ENCODE peak calls at places on chromosome 13, in six cellular contexts. M is HCT116, I is GM12878, H is HepG2, U is K562, E is H1. T is an unnamed sample.

GRCh38 chr13:70171151-70171550 is 62.9 kb upstream of the KLHL1 start:
- DNase-seq in M (no peak), I (no peak), H (no peak), U (no peak), E (no peak), T (no peak)

GRCh38 chr13:51211910-51212309 is 10.3 kb upstream of the FAM124A start:
- DNase-seq in M (no peak), I (no peak), H (no peak), U (no peak), E (no peak), T (no peak)

GRCh38 chr13:84684804-84685203 is 802.5 kb upstream of the SLITRK1 start:
- DNase-seq in M (no peak), I (no peak), H (no peak), U (no peak), E (no peak), T (no peak)

GRCh38 chr13:44340508-44340907 is 33.1 kb upstream of the SERP2 start:
- DNase-seq in M (no peak), I (no peak), H (no peak), U (no peak), E (no peak), T (no peak)

GRCh38 chr13:46721054-46721453 is 75.9 kb downstream of the ESD start:
- DNase-seq in M (peak; percentile 15), I (no peak), H (peak; percentile 33), U (peak; percentile 11), E (no peak), T (no peak)

GRCh38 chr13:37127706-37128241 is 22.3 kb upstream of the CSNK1A1L start:
- DNase-seq in M (no peak), I (no peak), H (no peak), U (no peak), E (no peak), T (no peak)

GRCh38 chr13:30111810-30112209 is 195.5 kb downstream of the KATNAL1 start:
- DNase-seq in M (no peak), I (no peak), H (peak; percentile 20), U (peak; percentile 10), E (no peak), T (no peak)

GRCh38 chr13:34019870-34020269 is 201.9 kb downstream of the RFC3 start:
- DNase-seq in M (peak; percentile 85), I (no peak), H (peak; percentile 99), U (no peak), E (no peak), T (no peak)

GRCh38 chr13:64130600-64130999 is 2715.0 kb upstream of the PCDH20 start:
- DNase-seq in M (no peak), I (no peak), H (no peak), U (no peak), E (no peak), T (no peak)

GRCh38 chr13:80011448-80012212 is 329.3 kb downstream of the SPRY2 start:
- DNase-seq in M (no peak), I (no peak), H (no peak), U (no peak), E (no peak), T (no peak)

GRCh38 chr13:91845612-91846011 is 447.2 kb downstream of the GPC5 start:
- DNase-seq in M (no peak), I (no peak), H (no peak), U (no peak), E (no peak), T (no peak)

GRCh38 chr13:40351537-40352384 is 314.7 kb downstream of the FOXO1 start:
- DNase-seq in M (no peak), I (no peak), H (peak; percentile 62), U (no peak), E (no peak), T (no peak)

GRCh38 chr13:21034602-21035190 is 26.7 kb downstream of the LATS2 start:
- DNase-seq in M (no peak), I (no peak), H (no peak), U (no peak), E (no peak), T (no peak)

GRCh38 chr13:21501709-21502108 is 42.6 kb upstream of the ZDHHC20 start:
- DNase-seq in M (no peak), I (no peak), H (peak; percentile 10), U (no peak), E (no peak), T (no peak)

GRCh38 chr13:34863360-34864135 is 78.5 kb upstream of the NBEA start:
- DNase-seq in M (peak; percentile 68), I (no peak), H (peak; percentile 3), U (no peak), E (no peak), T (no peak)

GRCh38 chr13:113059891-113060290 is 45.7 kb upstream of the F7 start:
- DNase-seq in M (no peak), I (no peak), H (no peak), U (no peak), E (no peak), T (no peak)

GRCh38 chr13:77536358-77536757 is 852 bp downstream of the SCEL start:
- DNase-seq in M (no peak), I (no peak), H (no peak), U (no peak), E (no peak), T (no peak)

GRCh38 chr13:60617863-60618733 is 221.1 kb downstream of the TDRD3 start:
- DNase-seq in M (no peak), I (no peak), H (peak; percentile 32), U (no peak), E (peak; percentile 31), T (peak; percentile 27)

GRCh38 chr13:57946361-57946760 is 314.8 kb downstream of the PCDH17 start:
- DNase-seq in M (no peak), I (no peak), H (no peak), U (no peak), E (no peak), T (no peak)

DNA sequence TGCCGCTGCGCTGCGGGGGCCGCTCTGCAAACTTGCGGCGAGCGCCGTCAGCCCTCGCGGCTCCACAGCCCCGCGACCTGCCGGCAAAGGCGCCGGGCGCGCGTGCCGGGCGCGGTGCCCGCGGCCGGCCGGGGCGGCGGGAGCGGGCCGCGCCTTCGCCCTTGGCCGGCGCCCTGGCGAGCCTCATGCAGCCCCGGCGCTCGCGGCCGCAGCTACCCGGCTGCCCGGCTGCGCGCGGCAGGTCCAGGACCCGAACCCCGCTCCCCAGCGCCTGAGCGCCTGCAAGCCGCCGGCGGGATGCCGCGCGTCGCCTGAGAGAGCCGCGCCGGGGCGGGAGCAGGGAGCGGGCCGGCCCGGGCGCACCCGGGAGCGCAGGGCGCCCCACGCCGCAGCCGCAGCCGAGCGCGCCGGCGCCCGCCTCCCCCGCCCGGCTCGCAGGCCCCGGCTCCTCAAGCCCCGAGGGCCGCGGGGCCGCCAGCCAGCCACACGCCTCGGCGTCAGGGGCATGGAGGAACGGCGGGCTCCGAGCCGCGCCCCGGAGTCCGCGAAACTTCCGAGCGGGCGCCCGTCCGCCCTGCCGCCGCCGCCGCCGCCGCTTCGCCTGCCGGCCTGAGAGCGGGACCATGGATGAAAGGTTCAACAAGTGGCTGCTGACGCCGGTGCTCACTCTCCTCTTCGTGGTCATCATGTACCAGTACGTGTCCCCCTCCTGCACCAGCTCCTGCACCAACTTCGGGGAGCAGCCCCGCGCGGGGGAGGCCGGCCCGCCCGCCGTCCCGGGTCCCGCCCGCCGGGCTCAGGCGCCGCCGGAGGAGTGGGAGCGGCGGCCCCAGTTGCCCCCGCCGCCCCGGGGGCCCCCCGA is 564 bp downstream of the HS6ST3 start:
- DNase-seq in M (no peak), I (no peak), H (no peak), U (peak; percentile 8), E (no peak), T (no peak)
- TF ChIP-seq YY1 in M (no peak), I (no peak), H (no peak), U (no peak), E (no peak), T (no peak)

GRCh38 chr13:110105136-110105535 is 201.8 kb downstream of the COL4A1 start:
- DNase-seq in M (no peak), I (no peak), H (no peak), U (no peak), E (no peak), T (no peak)
- H3K9ac ChIP-seq in M (no peak overlapping the region), I (no peak overlapping the region), H (no peak overlapping the region), U (no peak overlapping the region), E (no peak overlapping the region), T (no peak overlapping the region)

DNA sequence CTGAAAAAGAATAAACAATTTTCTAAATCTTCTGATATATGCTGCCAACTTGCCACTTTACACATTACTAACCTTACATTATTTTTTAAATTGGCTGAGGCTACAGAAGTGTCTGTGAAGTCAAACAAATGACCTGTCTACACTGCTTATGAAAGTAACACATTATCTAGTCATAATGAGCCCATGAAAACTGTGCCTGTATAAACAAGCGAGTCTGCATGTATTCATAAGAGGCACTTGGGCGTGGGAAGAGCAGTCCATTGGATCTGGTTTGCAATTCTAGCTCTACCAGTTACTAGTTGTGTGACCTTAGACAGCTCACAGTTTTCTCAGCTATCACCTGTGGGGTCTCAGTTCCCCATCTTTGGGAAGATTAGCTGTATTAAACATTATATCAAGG is 3.1 kb downstream of the VPS36 start:
- DNase-seq in M (no peak), I (no peak), H (no peak), U (no peak), E (no peak), T (no peak)
- TF ChIP-seq ZNF274 in M (no peak), I (no peak), H (no peak), U (no peak), E (no peak), T (no peak)

GRCh38 chr13:32330438-32330837 is 15.1 kb downstream of the BRCA2 start:
- DNase-seq in M (no peak), I (no peak), H (no peak), U (no peak), E (no peak), T (no peak)
- TF ChIP-seq YY1 in M (no peak), I (no peak), H (no peak), U (no peak), E (no peak), T (no peak)

DNA sequence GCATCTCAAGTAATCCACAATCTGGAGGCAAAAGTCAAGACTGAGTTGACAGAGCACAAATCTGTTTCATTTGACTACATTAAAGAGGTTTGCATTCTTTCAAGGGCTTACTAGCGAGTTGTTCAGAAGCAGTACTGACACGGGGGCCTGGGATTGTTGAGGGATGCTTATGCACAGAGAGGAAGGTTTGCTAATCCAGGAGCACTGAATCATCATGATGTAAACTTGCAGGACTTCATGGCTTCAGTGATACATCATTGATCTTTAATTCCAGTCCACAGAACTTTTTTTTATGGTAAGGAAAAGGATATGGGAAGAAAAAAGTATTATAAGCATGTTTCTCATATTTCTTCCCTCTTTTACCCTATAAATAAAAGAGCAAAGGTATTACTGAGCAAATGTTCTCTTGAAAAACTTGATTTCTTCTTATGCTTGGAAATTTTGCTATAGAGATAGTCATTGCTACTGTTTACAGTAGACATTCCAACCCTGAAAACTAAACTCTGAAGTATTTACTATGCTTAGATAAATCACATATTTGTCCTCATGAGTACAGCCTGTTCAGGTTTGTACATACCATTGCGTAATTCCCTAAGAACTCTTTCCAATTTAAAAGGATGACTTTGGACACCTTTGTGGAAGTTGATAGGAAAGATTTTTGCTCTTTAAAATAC is 65.8 kb upstream of the KPNA3 start:
- DNase-seq in M (no peak), I (no peak), H (peak; percentile 95), U (no peak), E (no peak), T (no peak)
- H3K9ac ChIP-seq in M (no peak overlapping the region), I (no peak overlapping the region), H (peak overlapping the region; percentile 57), U (no peak overlapping the region), E (no peak overlapping the region), T (no peak overlapping the region)

T was measured in NT2/D1.